ENCODE peak calls at places on chromosomes 13 and 19, in nine cellular contexts. J is GM23248, R is hepatocyte, W is neural progenitor cell, I is SK-N-SH, N is PC-3, G is OCI-LY7, P is HCT116, M is MM.1S. S is an unnamed sample. For H3K4me1, the result is how much of the 10 kb centered on the place peaks cover.

GRCh38 chr13:95603887-95604533 is 40.5 kb downstream of the DZIP1 start:
- DNase-seq in J (peak), R (peak), W (no peak), I (no peak), N (peak), G (no peak), P (no peak), M (no peak), S (no peak)

GRCh38 chr13:36674337-36675212 is 755 bp downstream of the SERTM1 start:
- DNase-seq in J (no peak), R (no peak), W (peak), I (peak), N (no peak), G (no peak), P (no peak), M (no peak), S (peak)

GRCh38 chr13:76798037-76798436 is 88.2 kb downstream of the KCTD12 start:
- DNase-seq in J (peak), R (no peak), W (no peak), I (no peak), N (no peak), G (no peak), P (no peak), M (no peak), S (no peak)

GRCh38 chr19:16301999-16302694 is 22.5 kb upstream of the KLF2 start:
- DNase-seq in J (peak), R (peak), W (no peak), I (no peak), N (peak), G (peak), P (peak), M (no peak), S (no peak)

GRCh38 chr13:59906413-59907027 is 257.2 kb downstream of the DIAPH3 start:
- DNase-seq in J (peak), R (peak), W (peak), I (peak), N (peak), G (peak), P (peak), M (peak), S (peak)

GRCh38 chr13:31951215-31951678 is 80.3 kb upstream of the FRY start:
- DNase-seq in J (peak), R (peak), W (no peak), I (no peak), N (peak), G (no peak), P (no peak), M (peak), S (no peak)

GRCh38 chr13:110134801-110135200 is 172.2 kb downstream of the COL4A1 start:
- DNase-seq in J (peak), R (no peak), W (no peak), I (no peak), N (no peak), G (no peak), P (no peak), M (no peak), S (peak)

GRCh38 chr19:6564393-6564792 is 26.6 kb downstream of the CD70 start:
- DNase-seq in J (peak), R (no peak), W (peak), I (no peak), N (peak), G (peak), P (no peak), M (peak), S (peak)

GRCh38 chr19:43552616-43553015 is 19.6 kb downstream of the ZNF575 start:
- DNase-seq in J (no peak), R (no peak), W (no peak), I (no peak), N (no peak), G (no peak), P (no peak), M (no peak), S (no peak)

GRCh38 chr19:6057651-6058365 is 52.5 kb downstream of the RFX2 start:
- DNase-seq in J (no peak), R (no peak), W (no peak), I (no peak), N (no peak), G (no peak), P (no peak), M (no peak), S (no peak)

GRCh38 chr13:54373211-54373610 is 1344.6 kb downstream of the OLFM4 start:
- DNase-seq in J (no peak), R (no peak), W (peak), I (no peak), N (no peak), G (no peak), P (no peak), M (no peak), S (peak)

GRCh38 chr19:50649433-50650391 is at the start of gene C19orf81:
- DNase-seq in J (peak), R (no peak), W (peak), I (peak), N (peak), G (peak), P (peak), M (no peak), S (peak)

GRCh38 chr19:33868076-33868735 is 71.5 kb downstream of the KCTD15 start:
- DNase-seq in J (peak), R (no peak), W (no peak), I (peak), N (no peak), G (no peak), P (no peak), M (no peak), S (no peak)

GRCh38 chr13:55266644-55267043 is 1874.1 kb upstream of the PRR20A start:
- DNase-seq in J (no peak), R (no peak), W (no peak), I (no peak), N (no peak), G (no peak), P (no peak), M (no peak), S (peak)

GRCh38 chr19:46599716-46600392 is 1.3 kb upstream of the CALM3 start:
- DNase-seq in J (no peak), R (no peak), W (no peak), I (peak), N (no peak), G (no peak), P (no peak), M (no peak), S (peak)

GRCh38 chr13:82356667-82357066 is 1525.6 kb downstream of the SLITRK1 start:
- DNase-seq in J (peak), R (no peak), W (peak), I (no peak), N (peak), G (no peak), P (no peak), M (no peak), S (peak)

GRCh38 chr13:31908696-31909386 is 122.7 kb upstream of the FRY start:
- DNase-seq in J (peak), R (no peak), W (no peak), I (no peak), N (no peak), G (no peak), P (no peak), M (no peak), S (no peak)

GRCh38 chr19:1087813-1088418 is 7.3 kb downstream of the POLR2E start:
- DNase-seq in J (no peak), R (no peak), W (no peak), I (no peak), N (no peak), G (peak), P (no peak), M (peak), S (no peak)

DNA sequence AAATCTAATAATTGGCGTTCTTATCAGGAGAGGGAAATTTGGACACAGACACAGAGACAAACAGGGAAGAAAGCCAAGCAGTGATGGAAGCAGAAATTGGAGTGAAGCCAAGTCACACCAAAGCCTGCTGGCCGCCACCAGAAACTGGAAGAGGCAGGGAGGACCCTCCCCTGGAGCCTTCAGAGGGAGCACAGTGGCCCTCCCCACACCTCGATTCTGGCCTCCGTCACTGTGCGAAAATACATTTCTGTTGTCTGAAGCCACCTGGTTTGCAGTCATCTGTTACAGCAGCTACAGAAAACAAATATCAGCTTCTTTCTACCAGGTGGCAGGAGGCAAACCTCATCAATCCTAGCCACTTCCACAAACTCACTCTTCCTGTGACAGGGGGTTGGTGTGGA is 8.3 kb upstream of the TLE6 start:
- DNase-seq in J (peak), R (peak), W (no peak), I (peak), N (no peak), G (peak), P (no peak), M (no peak), S (no peak)
- H3K4me1 ChIP-seq in J (under half), R (under half), W (under half), I (under half), N (under half), G (half or more), P (under half), M (under half), S (under half)

DNA sequence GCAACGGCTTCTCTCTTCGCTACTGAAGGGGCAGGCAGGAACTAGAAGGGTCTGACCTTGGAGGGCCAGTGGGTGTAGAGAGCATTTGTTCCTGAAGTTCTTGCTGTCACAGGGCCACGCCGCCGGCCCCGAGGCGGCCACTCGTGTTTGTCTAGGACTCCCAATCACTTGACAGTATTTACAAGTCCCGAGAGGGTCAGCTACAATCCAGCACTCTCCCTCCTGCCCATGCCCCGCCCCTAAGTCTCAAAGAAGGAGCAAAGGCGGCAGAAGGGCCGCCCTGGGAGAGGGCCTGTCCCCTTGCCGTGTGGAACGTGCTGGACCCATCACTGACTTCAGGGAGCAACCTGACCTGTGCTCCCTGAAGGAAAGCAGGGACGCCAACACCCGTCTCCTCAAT is 118.5 kb downstream of the STK24 start:
- DNase-seq in J (no peak), R (no peak), W (no peak), I (no peak), N (no peak), G (no peak), P (no peak), M (no peak), S (no peak)
- H3K27ac ChIP-seq in J (no peak), R (no peak), W (no peak), I (no peak), N (no peak), G (no peak), P (no peak), M (no peak), S (peak)

DNA sequence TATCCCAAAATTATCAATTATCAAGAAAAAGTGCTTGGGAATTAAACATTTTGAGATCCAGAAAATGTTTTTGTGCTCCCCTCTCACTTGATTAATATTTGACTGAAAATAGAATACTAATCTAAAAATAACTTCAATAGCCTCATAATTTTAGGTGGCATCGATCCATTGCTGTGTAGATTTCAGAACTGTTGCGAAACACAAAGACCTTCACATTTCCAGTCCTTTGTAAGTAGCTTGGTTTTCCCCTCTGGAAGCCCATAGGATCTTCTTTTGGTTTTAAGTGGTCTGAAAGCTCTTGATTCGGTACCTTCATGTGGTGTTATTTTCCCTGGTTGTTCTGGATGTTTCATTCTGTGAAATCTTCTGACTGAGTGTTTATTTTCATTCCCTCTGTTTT is 176.5 kb downstream of the NUFIP1 start:
- DNase-seq in J (peak), R (no peak), W (no peak), I (no peak), N (no peak), G (no peak), P (no peak), M (no peak), S (no peak)
- TF ChIP-seq EZH2phosphoT487 in J (no peak), R (no peak), W (no peak), I (no peak), N (no peak), G (no peak), P (no peak), M (no peak), S (no peak)

GRCh38 chr13:49452725-49453457 is 8.8 kb downstream of the SETDB2 start:
- DNase-seq in J (no peak), R (no peak), W (no peak), I (no peak), N (no peak), G (no peak), P (no peak), M (no peak), S (no peak)

GRCh38 chr13:49455016-49455398 is 10.9 kb downstream of the SETDB2 start:
- DNase-seq in J (no peak), R (no peak), W (no peak), I (no peak), N (no peak), G (no peak), P (no peak), M (no peak), S (no peak)

GRCh38 chr13:49454388-49455015 is 10.4 kb downstream of the SETDB2 start:
- DNase-seq in J (peak), R (no peak), W (no peak), I (no peak), N (no peak), G (no peak), P (no peak), M (peak), S (peak)

GRCh38 chr13:49456156-49456555 is 12.1 kb downstream of the SETDB2 start:
- DNase-seq in J (no peak), R (no peak), W (no peak), I (no peak), N (no peak), G (no peak), P (no peak), M (no peak), S (no peak)

GRCh38 chr13:49453465-49453864 is 9.4 kb downstream of the SETDB2 start:
- DNase-seq in J (no peak), R (no peak), W (no peak), I (no peak), N (no peak), G (no peak), P (no peak), M (no peak), S (no peak)
- H3K4me1 ChIP-seq in J (under half), R (under half), W (under half), I (under half), N (under half), G (under half), P (under half), M (under half), S (under half)

DNA sequence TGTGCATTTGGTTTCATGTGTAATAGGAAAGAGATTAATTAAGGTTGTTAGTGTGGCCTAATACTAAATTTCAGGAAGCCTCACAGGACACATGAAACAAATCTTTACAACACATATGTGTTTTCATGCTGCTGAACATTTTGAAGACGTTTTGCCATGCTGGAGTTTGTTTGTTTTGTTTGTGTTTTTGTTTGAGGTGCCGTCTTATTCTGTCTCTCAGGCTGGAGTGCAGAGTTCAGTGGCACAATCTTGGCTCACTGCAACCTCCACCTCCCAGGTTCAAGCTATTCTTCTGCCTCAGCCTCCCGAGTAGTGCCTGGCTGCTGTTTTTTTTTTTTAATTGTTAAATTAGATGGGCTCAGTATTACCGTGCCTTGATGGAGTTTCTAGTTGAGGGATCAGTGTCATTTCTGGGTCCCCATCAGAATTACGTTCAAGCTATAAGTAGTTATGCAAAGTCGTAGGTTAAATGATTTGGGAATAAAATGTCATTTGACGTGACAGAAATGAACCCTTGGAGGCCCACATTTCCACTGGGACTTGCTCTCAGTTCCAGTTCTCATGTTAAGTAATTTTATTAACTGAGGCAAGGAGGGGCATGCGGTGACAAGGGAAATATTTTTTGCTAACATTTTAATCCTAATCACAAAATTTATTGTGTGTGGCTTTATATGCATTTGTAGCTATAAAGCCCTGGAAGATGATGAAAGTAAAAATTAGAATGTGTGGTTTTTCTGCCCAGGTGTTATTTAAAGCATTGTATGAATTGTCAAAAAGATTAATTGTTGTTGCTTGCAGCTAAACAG is 196.9 kb downstream of the TM9SF2 start:
- DNase-seq in J (no peak), R (no peak), W (no peak), I (no peak), N (no peak), G (no peak), P (no peak), M (no peak), S (no peak)
- H3K27ac ChIP-seq in J (no peak), R (no peak), W (peak), I (no peak), N (no peak), G (no peak), P (no peak), M (no peak), S (no peak)

GRCh38 chr13:94454906-94455305 is 24.6 kb downstream of the DCT start:
- DNase-seq in J (no peak), R (no peak), W (no peak), I (no peak), N (peak), G (no peak), P (no peak), M (no peak), S (no peak)
- TF ChIP-seq EZH2phosphoT487 in J (no peak), R (no peak), W (no peak), I (no peak), N (no peak), G (no peak), P (no peak), M (no peak), S (no peak)

DNA sequence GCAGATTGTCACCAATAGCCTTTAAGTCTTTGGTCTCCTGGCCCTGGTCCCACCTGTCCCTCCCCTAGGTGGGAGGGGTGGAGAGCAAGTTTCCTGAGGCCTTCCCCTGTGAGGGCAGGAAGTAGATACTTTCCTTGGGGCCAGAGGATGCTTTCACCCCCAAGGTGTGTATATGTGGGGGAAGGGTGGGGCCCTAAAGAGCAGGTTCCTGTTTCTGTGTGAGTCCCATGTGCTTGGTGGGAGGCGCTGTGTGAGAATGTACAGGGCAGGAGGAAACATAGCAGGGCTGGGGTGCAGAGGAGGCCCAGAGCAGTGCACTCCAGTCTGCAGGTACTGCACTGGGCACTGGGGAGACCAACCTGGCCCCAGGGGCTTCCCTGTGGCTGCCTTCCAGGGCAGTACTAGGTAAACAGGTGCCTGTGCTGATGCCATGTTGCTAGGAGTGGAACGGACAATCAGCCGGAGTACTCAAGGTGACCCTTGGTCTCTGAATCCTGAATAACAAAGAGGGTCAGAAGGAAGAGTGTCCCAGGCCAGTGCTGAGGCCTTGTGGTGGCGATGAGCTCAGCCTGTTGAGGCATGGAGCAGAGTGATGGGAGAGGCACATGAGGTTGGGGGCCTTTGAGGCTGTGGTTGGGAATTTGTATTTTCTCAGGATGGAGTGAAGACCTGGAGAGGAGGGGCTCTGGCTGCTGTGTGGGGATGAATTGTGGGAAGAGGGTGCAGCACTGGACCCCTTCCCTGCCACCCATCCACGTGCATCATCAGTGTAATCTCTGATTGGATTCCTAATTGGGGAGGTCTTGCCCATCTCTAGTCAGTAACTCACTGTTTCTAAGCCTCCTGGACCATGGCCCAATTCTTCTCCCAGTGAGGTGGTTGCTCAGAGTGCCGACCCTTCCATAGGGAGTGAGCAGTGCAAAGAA is 5.1 kb downstream of the EGLN2 start:
- DNase-seq in J (no peak), R (no peak), W (no peak), I (no peak), N (peak), G (peak), P (no peak), M (peak), S (peak)
- H3K4me1 ChIP-seq in J (under half), R (half or more), W (under half), I (half or more), N (under half), G (half or more), P (under half), M (under half), S (half or more)

GRCh38 chr19:45517238-45517637 is 10.0 kb downstream of the VASP start:
- DNase-seq in J (no peak), R (no peak), W (no peak), I (no peak), N (no peak), G (no peak), P (no peak), M (no peak), S (no peak)

GRCh38 chr19:45514376-45515051 is 7.2 kb downstream of the VASP start:
- DNase-seq in J (no peak), R (peak), W (no peak), I (no peak), N (no peak), G (no peak), P (no peak), M (no peak), S (no peak)

GRCh38 chr19:45515807-45516401 is 8.6 kb downstream of the VASP start:
- DNase-seq in J (no peak), R (no peak), W (no peak), I (no peak), N (no peak), G (no peak), P (no peak), M (no peak), S (no peak)

GRCh38 chr19:45512881-45513483 is 5.7 kb downstream of the VASP start:
- DNase-seq in J (no peak), R (no peak), W (no peak), I (no peak), N (no peak), G (no peak), P (no peak), M (no peak), S (no peak)

GRCh38 chr19:45515081-45515624 is 7.9 kb downstream of the VASP start:
- DNase-seq in J (no peak), R (no peak), W (no peak), I (no peak), N (no peak), G (peak), P (no peak), M (no peak), S (no peak)
- H3K27ac ChIP-seq in J (no peak), R (peak), W (no peak), I (no peak), N (peak), G (no peak), P (peak), M (no peak), S (peak)